ENCODE peak calls at places on chromosomes 4 and X, in ten cellular contexts. X, A, M, I, H, D, G, W, O and L are unnamed samples.

GRCh38 chrX:109533631-109534030 is 3.0 kb upstream of the NXT2 start:
- DNase-seq in X (no peak), A (peak), M (no peak), I (peak), H (no peak), D (no peak), G (no peak), W (no peak), O (peak), L (peak)

GRCh38 chr4:40189997-40190396 is 6.8 kb upstream of the RHOH start:
- DNase-seq in X (no peak), A (no peak), M (peak), I (no peak), H (no peak), D (no peak), G (no peak), W (no peak), O (peak), L (no peak)

GRCh38 chrX:99117011-99117410 is 1293.1 kb downstream of the PCDH19 start:
- DNase-seq in X (no peak), A (no peak), M (peak), I (no peak), H (no peak), D (no peak), G (no peak), W (no peak), O (no peak), L (no peak)

GRCh38 chrX:134460861-134461218 is 875 bp downstream of the HPRT1 start:
- DNase-seq in X (no peak), A (no peak), M (no peak), I (peak), H (no peak), D (no peak), G (no peak), W (no peak), O (peak), L (no peak)

GRCh38 chr4:150582881-150583286 is 933 bp downstream of the MAB21L2 start:
- DNase-seq in X (no peak), A (no peak), M (no peak), I (peak), H (peak), D (no peak), G (no peak), W (no peak), O (peak), L (peak)

GRCh38 chr4:6908397-6909112 is 1.1 kb upstream of the TBC1D14 start:
- DNase-seq in X (no peak), A (peak), M (no peak), I (peak), H (no peak), D (peak), G (no peak), W (no peak), O (peak), L (no peak)

GRCh38 chr4:11743236-11743635 is 314.5 kb upstream of the HS3ST1 start:
- DNase-seq in X (no peak), A (no peak), M (no peak), I (peak), H (no peak), D (no peak), G (no peak), W (no peak), O (peak), L (no peak)

GRCh38 chrX:132488819-132489255 is at the start of gene MBNL3:
- DNase-seq in X (no peak), A (peak), M (peak), I (peak), H (no peak), D (no peak), G (no peak), W (peak), O (peak), L (peak)

GRCh38 chrX:27987862-27988646 is 6.8 kb upstream of the DCAF8L1 start:
- DNase-seq in X (no peak), A (no peak), M (peak), I (no peak), H (no peak), D (no peak), G (no peak), W (no peak), O (no peak), L (no peak)

DNA sequence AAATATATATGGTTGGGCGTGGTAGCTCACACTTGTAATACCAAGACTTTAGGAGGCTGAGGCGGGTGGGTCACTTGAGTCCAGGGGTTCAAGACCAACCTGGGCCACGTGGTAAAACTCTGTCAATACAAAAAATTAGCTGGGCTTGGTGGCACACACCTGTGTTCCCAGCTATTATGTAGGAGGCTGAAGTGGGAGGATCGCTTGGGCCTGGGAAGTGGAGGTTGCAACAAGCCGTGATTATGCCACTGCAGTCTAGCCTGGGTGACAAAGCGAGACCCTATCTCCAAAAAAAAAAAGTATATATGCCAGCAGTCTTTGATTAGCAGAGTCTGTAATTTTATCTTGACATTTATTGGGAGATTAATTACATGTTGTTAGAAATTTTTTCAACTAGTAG is 8.7 kb downstream of the EIF2S3 start:
- DNase-seq in X (no peak), A (no peak), M (no peak), I (no peak), H (no peak), D (no peak), G (no peak), W (no peak), O (no peak), L (no peak)
- TF ChIP-seq CTCF in X (no peak), A (no peak), M (no peak), I (no peak), H (no peak), D (no peak), G (no peak), W (no peak), O (no peak), L (no peak)

GRCh38 chr4:55618546-55619143 is 17.5 kb downstream of the NMU start:
- DNase-seq in X (no peak), A (no peak), M (no peak), I (no peak), H (no peak), D (no peak), G (no peak), W (no peak), O (no peak), L (no peak)
- H3K4me3 ChIP-seq in X (no peak), A (no peak), M (no peak), I (no peak), H (no peak), D (no peak), G (no peak), W (no peak), O (no peak), L (no peak)

DNA sequence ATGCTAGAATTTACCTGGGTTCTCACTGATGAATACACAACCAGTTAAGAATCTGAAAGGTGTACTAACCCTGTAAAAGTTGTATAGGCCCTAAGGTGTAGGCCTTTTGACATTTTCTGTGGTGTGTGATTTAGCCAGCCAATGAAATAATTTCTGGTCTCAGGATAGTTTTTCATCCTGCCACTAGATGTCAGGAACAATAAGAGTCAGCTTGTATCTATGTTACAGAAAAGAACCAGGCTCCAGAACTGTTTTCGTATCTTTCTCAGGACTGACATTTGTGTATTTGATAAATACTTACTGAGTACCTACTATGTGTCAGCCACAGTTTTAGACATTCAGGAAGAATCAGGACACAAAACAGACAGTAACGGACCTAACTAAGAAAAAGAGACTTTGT is 673.6 kb upstream of the TENM3 start:
- DNase-seq in X (peak), A (no peak), M (no peak), I (peak), H (no peak), D (no peak), G (peak), W (no peak), O (peak), L (peak)
- TF ChIP-seq CTCF in X (no peak), A (peak), M (peak), I (peak), H (peak), D (no peak), G (peak), W (peak), O (peak), L (peak)

GRCh38 chr4:65287071-65287470 is 383.2 kb downstream of the EPHA5 start:
- DNase-seq in X (no peak), A (no peak), M (no peak), I (no peak), H (no peak), D (no peak), G (no peak), W (no peak), O (no peak), L (no peak)
- H3K4me3 ChIP-seq in X (no peak), A (no peak), M (no peak), I (no peak), H (no peak), D (no peak), G (no peak), W (no peak), O (no peak), L (no peak)

DNA sequence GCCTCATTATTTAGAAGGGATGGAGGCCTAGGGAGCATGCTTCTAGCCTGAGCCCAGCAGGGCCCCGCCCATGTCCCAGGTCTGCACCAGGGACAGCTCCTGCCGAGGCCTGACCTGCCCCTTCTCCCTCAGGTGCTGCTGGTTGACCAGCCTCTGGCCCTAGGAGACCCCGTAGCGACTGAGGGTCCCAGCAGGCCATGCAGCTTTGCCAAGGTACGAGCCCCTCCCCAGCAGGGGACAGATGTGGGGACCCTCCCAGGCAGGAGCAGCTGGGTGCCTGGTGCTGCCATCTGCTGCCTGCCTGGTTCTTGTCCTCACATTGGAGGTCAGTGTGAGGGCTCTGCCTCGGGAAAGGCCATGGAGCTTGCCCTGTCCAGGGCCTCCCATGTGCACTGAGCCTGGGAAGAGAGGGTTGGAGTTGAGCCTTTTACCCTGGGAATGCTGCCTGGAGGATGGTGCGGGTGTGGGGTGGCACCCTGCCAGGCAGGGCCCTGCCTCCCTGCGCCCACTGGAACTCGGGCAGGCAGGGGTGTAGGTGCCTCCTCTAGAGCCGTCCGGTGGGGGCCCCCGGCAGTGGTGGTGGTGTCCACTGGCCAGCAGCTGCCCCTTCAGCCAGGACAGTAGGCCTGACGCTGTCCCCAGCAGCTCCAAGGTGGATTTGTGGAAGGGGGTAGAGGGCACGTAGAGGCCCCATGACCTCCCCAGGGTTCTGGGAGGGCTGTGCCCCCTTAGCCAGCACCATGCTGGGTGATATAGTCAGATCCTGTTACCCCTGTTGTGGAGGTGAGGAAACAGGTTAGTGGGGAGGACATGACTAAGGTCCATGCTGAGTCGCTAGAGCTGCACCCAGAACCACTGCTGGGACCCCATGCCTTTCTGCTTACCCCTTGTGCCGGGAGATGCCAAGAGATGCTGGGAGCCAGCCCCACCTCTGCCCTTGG is 2.2 kb upstream of the MSANTD1 start:
- DNase-seq in X (no peak), A (no peak), M (no peak), I (no peak), H (no peak), D (no peak), G (no peak), W (no peak), O (no peak), L (no peak)
- TF ChIP-seq CTCF in X (no peak), A (no peak), M (no peak), I (peak), H (no peak), D (no peak), G (no peak), W (no peak), O (no peak), L (no peak)

GRCh38 chrX:130426531-130426930 is 24.7 kb downstream of the RBMX2 start:
- DNase-seq in X (no peak), A (no peak), M (no peak), I (no peak), H (no peak), D (no peak), G (no peak), W (no peak), O (no peak), L (no peak)
- H3K4me3 ChIP-seq in X (no peak), A (no peak), M (no peak), I (no peak), H (no peak), D (no peak), G (no peak), W (no peak), O (no peak), L (no peak)

GRCh38 chrX:93422693-93423092 is 250.7 kb downstream of the NAP1L3 start:
- DNase-seq in X (no peak), A (no peak), M (no peak), I (no peak), H (no peak), D (no peak), G (no peak), W (no peak), O (peak), L (peak)
- TF ChIP-seq CTCF in X (peak), A (peak), M (peak), I (peak), H (peak), D (no peak), G (peak), W (peak), O (peak), L (peak)

GRCh38 chrX:65671966-65672365 is 4.5 kb downstream of the MSN start:
- DNase-seq in X (no peak), A (no peak), M (no peak), I (no peak), H (no peak), D (no peak), G (no peak), W (no peak), O (no peak), L (peak)
- H3K4me3 ChIP-seq in X (no peak), A (no peak), M (no peak), I (peak), H (no peak), D (no peak), G (no peak), W (peak), O (no peak), L (no peak)

GRCh38 chr4:54659213-54660144 is 1.7 kb downstream of the KIT start:
- DNase-seq in X (no peak), A (no peak), M (no peak), I (peak), H (no peak), D (no peak), G (no peak), W (no peak), O (peak), L (peak)

GRCh38 chr4:54657556-54658313 is at the start of gene KIT:
- DNase-seq in X (no peak), A (no peak), M (no peak), I (peak), H (peak), D (peak), G (no peak), W (peak), O (peak), L (peak)

GRCh38 chr4:54657194-54657555 is 582 bp upstream of the KIT start:
- DNase-seq in X (no peak), A (no peak), M (no peak), I (no peak), H (no peak), D (no peak), G (no peak), W (no peak), O (no peak), L (no peak)

GRCh38 chr4:54660145-54660535 is 2.4 kb downstream of the KIT start:
- DNase-seq in X (no peak), A (no peak), M (no peak), I (no peak), H (no peak), D (no peak), G (no peak), W (no peak), O (no peak), L (no peak)

GRCh38 chr4:54658321-54659093 is 750 bp downstream of the KIT start:
- DNase-seq in X (no peak), A (peak), M (peak), I (peak), H (peak), D (peak), G (no peak), W (peak), O (peak), L (peak)
- TF ChIP-seq CTCF in X (no peak), A (peak), M (peak), I (peak), H (peak), D (no peak), G (peak), W (peak), O (peak), L (peak)

DNA sequence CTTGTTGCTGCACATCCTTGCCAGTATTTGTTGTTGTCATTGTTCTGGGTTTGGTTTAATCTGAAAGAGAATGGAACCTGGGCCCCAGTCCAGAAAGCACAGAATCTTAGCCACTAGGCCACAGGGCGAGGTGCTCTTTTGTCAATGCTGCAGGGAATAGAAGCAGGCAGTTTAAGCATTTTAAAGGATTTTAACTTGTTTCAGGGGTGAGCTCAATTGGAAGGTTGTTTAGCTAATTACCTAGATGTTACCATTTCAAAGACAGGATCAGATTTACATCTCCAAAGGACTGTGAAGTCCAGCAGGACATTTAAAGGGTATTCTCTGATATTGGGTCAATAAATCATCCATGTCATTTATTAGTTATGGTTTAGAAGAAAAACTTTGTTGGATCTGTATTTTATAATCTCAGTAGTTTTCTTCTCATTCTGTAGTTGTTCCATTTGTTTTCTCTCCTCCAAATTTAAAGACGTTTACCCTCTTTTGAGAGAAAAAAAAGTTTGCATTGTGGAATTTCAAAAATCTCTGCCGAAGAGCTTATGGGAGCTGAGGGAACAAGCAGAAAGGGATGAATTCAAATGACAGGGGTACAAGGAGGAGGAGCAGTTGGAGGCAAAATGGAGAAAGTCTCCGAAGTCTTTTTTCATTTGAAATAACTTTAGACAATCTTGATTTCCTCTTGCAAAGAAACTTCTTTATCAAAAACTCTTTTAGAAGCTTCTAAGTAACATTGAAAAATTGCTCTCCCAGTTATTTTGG is 57.5 kb upstream of the FAM47C start:
- DNase-seq in X (no peak), A (no peak), M (no peak), I (no peak), H (no peak), D (no peak), G (no peak), W (no peak), O (no peak), L (no peak)
- H3K4me3 ChIP-seq in X (no peak), A (no peak), M (no peak), I (no peak), H (no peak), D (no peak), G (no peak), W (no peak), O (no peak), L (no peak)